ENCODE peak calls at places on chromosomes 12 and 14, in ten cellular contexts. L, M, R, N, O, J, A, H, C and F are unnamed samples.

GRCh38 chr12:2625267-2625666 is 169.5 kb upstream of the FKBP4 start:
- DNase-seq in J (no peak), O (no peak), M (no peak), H (no peak), R (no peak), N (no peak), L (no peak), A (no peak), C (no peak), F (no peak)

GRCh38 chr14:68231832-68232642 is 412.5 kb downstream of the RAD51B start:
- DNase-seq in L (no peak), A (no peak), N (no peak), O (no peak), C (peak; percentile 62), M (no peak), H (no peak), J (no peak), R (no peak), F (no peak)

GRCh38 chr12:34395056-34396005 is 373.0 kb downstream of the ALG10 start:
- DNase-seq in O (no peak), R (peak; percentile 10), J (peak; percentile 8), L (peak; percentile 3), M (peak; percentile 14), C (no peak), A (peak; percentile 2), H (peak; percentile 4), N (no peak), F (no peak)

GRCh38 chr14:89576960-89577359 is 159.9 kb upstream of the FOXN3 start:
- DNase-seq in A (no peak), J (no peak), L (no peak), O (no peak), M (no peak), C (peak; percentile 5), R (no peak), H (no peak), N (no peak), F (no peak)

GRCh38 chr12:117141097-117141898 is 42.1 kb upstream of the TESC start:
- DNase-seq in R (no peak), L (no peak), C (no peak), H (no peak), O (no peak), J (no peak), A (no peak), N (no peak), M (no peak), F (no peak)

GRCh38 chr14:61132336-61132735 is 148.8 kb downstream of the TMEM30B start:
- DNase-seq in A (no peak), L (no peak), N (no peak), J (no peak), O (no peak), M (no peak), R (no peak), C (peak; percentile 62), H (no peak), F (no peak)

GRCh38 chr14:103073876-103074698 is 9.9 kb upstream of the LBHD2 start:
- DNase-seq in H (no peak), R (no peak), C (no peak), L (no peak), O (no peak), J (no peak), N (no peak), M (peak; percentile 58), A (no peak), F (no peak)

GRCh38 chr14:59336078-59336477 is 129.1 kb downstream of the GPR135 start:
- DNase-seq in M (no peak), O (no peak), R (no peak), J (no peak), N (no peak), L (no peak), H (no peak), A (no peak), C (no peak), F (no peak)

GRCh38 chr12:52059582-52060497 is 8.6 kb downstream of the NR4A1 start:
- DNase-seq in H (no peak), R (peak; percentile 82), C (peak; percentile 87), J (no peak), A (no peak), L (peak; percentile 69), N (no peak), M (no peak), O (peak; percentile 63), F (no peak)

GRCh38 chr12:26026713-26027112 is 68.2 kb downstream of the RASSF8 start:
- DNase-seq in J (no peak), A (no peak), C (no peak), R (no peak), O (no peak), L (no peak), H (no peak), N (no peak), M (no peak), F (no peak)

DNA sequence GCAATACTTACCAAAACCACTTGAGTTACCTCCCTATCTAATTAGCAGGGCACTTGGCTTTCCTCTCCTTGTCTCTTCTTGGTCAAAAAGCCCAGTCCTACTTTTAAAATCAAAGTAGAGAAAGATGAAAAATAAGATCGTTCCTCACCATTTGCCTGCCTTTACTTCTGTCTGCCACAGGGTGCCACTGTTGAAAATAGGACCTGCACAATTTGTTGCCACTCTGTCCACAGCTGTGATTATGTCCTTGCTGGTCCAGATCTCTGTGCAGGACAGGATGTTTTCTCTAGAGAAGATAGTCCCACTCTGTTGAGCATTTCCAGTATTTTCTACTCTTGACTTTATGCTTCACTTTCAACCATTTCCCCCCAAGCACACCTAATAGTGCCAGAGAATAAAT is 179.9 kb downstream of the PDZRN4 start:
- DNase-seq in J (no peak), L (no peak), A (no peak), H (no peak), C (peak; percentile 1), R (no peak), N (no peak), O (peak; percentile 7), M (no peak), F (no peak)
- TF ChIP-seq CTCF in J (no peak), L (peak; percentile 9), A (no peak), H (no peak), C (peak; percentile 19), R (no peak), N (no peak), O (no peak), M (no peak), F (no peak)

DNA sequence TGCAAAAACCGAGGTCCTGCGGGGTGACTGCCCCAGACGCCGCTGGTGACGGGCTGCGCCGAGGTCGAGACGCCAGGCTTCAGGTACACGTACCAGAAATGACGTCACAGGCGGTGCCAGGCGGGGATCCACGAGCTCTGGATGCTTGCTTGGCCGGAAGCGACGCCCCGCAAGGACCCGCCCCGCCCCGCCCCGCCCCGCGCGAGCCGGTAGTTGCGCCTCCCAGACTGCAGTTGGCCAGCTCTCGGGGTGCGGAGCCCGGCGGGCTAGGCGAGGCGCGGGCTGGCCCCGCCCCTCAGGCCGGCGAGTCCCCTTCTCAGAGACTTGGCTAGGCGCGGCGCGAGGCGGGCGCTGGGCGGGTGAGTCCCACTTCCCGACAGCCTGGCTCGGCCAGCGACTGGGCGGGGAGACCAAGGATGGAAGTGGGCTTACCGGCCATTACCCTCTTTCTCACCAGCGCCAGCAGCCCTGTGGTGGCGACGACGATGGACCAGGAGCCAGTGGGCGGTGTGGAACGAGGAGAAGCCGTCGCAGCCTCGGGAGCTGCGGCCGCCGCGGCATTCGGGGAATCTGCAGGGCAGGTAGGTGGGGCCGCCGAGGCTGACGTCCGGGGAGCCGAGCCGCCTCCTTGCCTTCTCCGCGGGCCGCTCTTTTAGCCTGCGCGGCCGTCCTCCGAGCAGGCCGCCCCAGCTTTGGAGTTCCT is at the start of gene FAM177A1:
- DNase-seq in O (peak; percentile 92), L (peak; percentile 99), H (peak; percentile 93), M (peak; percentile 99), J (peak; percentile 99), A (peak; percentile 99), C (peak; percentile 94), N (peak; percentile 96), R (peak; percentile 98), F (peak; percentile 97)
- TF ChIP-seq POLR2A in O (peak; percentile 88), L (peak; percentile 98), H (peak; percentile 80), M (peak; percentile 96), J (peak; percentile 97), A (peak; percentile 96), C (peak; percentile 89), N (peak; percentile 87), R (peak; percentile 82), F (no peak)

GRCh38 chr12:50865266-50865665 is 22.5 kb downstream of the TMPRSS12 start:
- DNase-seq in J (no peak), M (no peak), A (no peak), H (no peak), L (no peak), C (no peak), R (no peak), N (no peak), O (no peak), F (no peak)

GRCh38 chr12:50859621-50860020 is 16.9 kb downstream of the TMPRSS12 start:
- DNase-seq in J (no peak), H (no peak), C (no peak), R (no peak), N (no peak), L (no peak), A (no peak), M (no peak), O (no peak), F (no peak)

DNA sequence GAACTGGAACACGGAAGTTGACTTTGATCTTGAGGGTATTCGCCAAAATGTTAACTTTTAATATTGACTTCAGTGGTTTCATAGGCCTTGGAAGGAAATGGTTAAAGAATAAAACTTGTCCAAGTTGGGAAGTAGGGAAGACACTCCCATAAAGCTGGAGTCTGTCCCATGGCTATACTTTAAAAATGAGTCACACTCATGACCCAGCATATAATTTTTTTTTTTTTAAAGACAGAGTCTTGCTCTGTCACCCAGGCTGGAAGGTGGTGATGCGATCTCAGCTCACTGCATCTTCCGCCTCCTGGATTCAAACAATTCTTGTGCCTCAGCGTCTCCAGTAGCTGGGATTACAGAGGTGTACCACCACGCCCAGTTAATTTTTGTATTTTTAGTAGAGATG is 19.6 kb downstream of the TMPRSS12 start:
- DNase-seq in N (peak; percentile 44), O (no peak), L (no peak), R (no peak), H (no peak), C (peak; percentile 77), M (no peak), J (no peak), A (no peak), F (no peak)
- H3K4me3 ChIP-seq in N (no peak overlapping the region), O (no peak overlapping the region), L (no peak overlapping the region), R (no peak overlapping the region), H (no peak overlapping the region), C (no peak overlapping the region), M (no peak overlapping the region), J (no peak overlapping the region), A (no peak overlapping the region), F (no peak overlapping the region)

GRCh38 chr12:126668538-126668937 is 1598.4 kb upstream of the TMEM132C start:
- DNase-seq in L (peak; percentile 19), C (no peak), R (no peak), N (no peak), J (no peak), A (no peak), O (no peak), H (no peak), M (no peak), F (no peak)

GRCh38 chr12:126667340-126667739 is 1599.6 kb upstream of the TMEM132C start:
- DNase-seq in N (no peak), J (no peak), C (no peak), O (no peak), M (no peak), H (no peak), A (no peak), R (no peak), L (no peak), F (no peak)

GRCh38 chr12:126668961-126669360 is 1598.0 kb upstream of the TMEM132C start:
- DNase-seq in L (peak; percentile 16), C (no peak), J (no peak), N (no peak), R (no peak), M (no peak), A (no peak), O (no peak), H (no peak), F (no peak)

GRCh38 chr12:126663304-126664094 is 1598.3 kb downstream of the AACS start:
- DNase-seq in R (no peak), M (no peak), O (peak; percentile 32), A (peak; percentile 11), C (no peak), L (no peak), J (no peak), N (peak; percentile 8), H (no peak), F (no peak)
- TF ChIP-seq CTCF in R (no peak), M (no peak), O (no peak), A (no peak), C (no peak), L (no peak), J (no peak), N (no peak), H (no peak), F (no peak)